ENCODE peak calls at places on chromosomes 11 and 22, in ten cellular contexts. R, E, G, B, S, M, Q, J, F and C are unnamed samples.

GRCh38 chr11:85318573-85318972 is 308.6 kb downstream of the DLG2 start:
- ATAC-seq in Q (no peak), J (no peak), F (no peak), B (no peak), M (no peak), G (no peak), S (no peak), R (no peak), E (no peak), C (no peak)

GRCh38 chr22:29716814-29717213 is 3.0 kb upstream of the CABP7 start:
- ATAC-seq in Q (no peak), E (no peak), B (no peak), F (peak; percentile 45), G (peak; percentile 91), R (no peak), J (peak; percentile 56), M (no peak), S (no peak), C (no peak)

GRCh38 chr11:36271794-36272409 is 17.3 kb downstream of the COMMD9 start:
- ATAC-seq in E (no peak), Q (no peak), M (no peak), G (no peak), F (no peak), S (no peak), B (no peak), R (no peak), J (no peak), C (no peak)

GRCh38 chr11:1168721-1169161 is 11.0 kb downstream of the MUC5AC start:
- ATAC-seq in B (no peak), G (no peak), S (no peak), M (no peak), Q (no peak), J (no peak), F (no peak), R (no peak), E (no peak), C (no peak)

GRCh38 chr11:30018443-30018842 is 1.6 kb upstream of the KCNA4 start:
- ATAC-seq in Q (no peak), E (no peak), S (no peak), F (no peak), B (no peak), R (no peak), G (no peak), M (no peak), J (no peak), C (no peak)

GRCh38 chr11:10982695-10983492 is 125.0 kb upstream of the ZBED5 start:
- ATAC-seq in B (no peak), M (no peak), S (no peak), R (no peak), F (no peak), G (peak; percentile 62), J (no peak), E (no peak), Q (no peak), C (no peak)

GRCh38 chr11:120608760-120609211 is 97.2 kb downstream of the GRIK4 start:
- ATAC-seq in J (peak; percentile 44), Q (no peak), B (peak; percentile 53), M (no peak), R (no peak), S (no peak), E (no peak), F (no peak), G (no peak), C (no peak)

GRCh38 chr22:17396531-17396930 is 27.3 kb downstream of the CECR2 start:
- ATAC-seq in S (no peak), R (no peak), M (no peak), G (no peak), J (no peak), B (no peak), E (no peak), Q (no peak), F (no peak), C (no peak)

GRCh38 chr11:126918556-126918955 is 82.0 kb downstream of the KIRREL3 start:
- ATAC-seq in G (no peak), S (no peak), E (no peak), M (no peak), B (no peak), F (no peak), R (no peak), Q (no peak), J (no peak), C (no peak)

GRCh38 chr11:94895971-94896370 is 77.4 kb downstream of the CWC15 start:
- ATAC-seq in M (no peak), B (peak; percentile 65), E (no peak), R (no peak), G (no peak), S (no peak), F (no peak), Q (no peak), J (no peak), C (no peak)

GRCh38 chr11:130400793-130401483 is 27.5 kb downstream of the ADAMTS8 start:
- ATAC-seq in J (peak; percentile 49), E (no peak), M (no peak), S (no peak), G (no peak), R (no peak), B (no peak), F (peak; percentile 22), Q (no peak), C (no peak)

GRCh38 chr11:17472467-17472866 is 4.2 kb downstream of the ABCC8 start:
- ATAC-seq in S (no peak), B (no peak), J (no peak), Q (no peak), F (no peak), E (no peak), M (no peak), R (no peak), G (no peak), C (no peak)